ENCODE peak calls at places on chromosomes 16 and 17, in five cellular contexts. U is HepG2, T is H1, B is GM12878, J is K562. O is an unnamed sample.

GRCh38 chr17:76026714-76027158 is 370 bp downstream of the EVPL start:
- DNase-seq in T (no peak), B (no peak), J (no peak), U (no peak), O (no peak)

GRCh38 chr17:41484920-41485904 is 4.3 kb upstream of the KRT35 start:
- DNase-seq in T (no peak), J (no peak), U (no peak), B (no peak), O (no peak)

GRCh38 chr16:30429418-30429677 is 482 bp downstream of the DCTPP1 start:
- DNase-seq in J (no peak), B (no peak), T (no peak), U (no peak), O (no peak)

GRCh38 chr16:56999409-57000270 is 10.3 kb downstream of the NLRC5 start:
- DNase-seq in T (no peak), B (no peak), U (no peak), J (no peak), O (no peak)

GRCh38 chr16:24848065-24848464 is 2.3 kb downstream of the SLC5A11 start:
- DNase-seq in T (no peak), J (no peak), U (no peak), B (no peak), O (peak)

GRCh38 chr17:33039874-33040273 is 48.2 kb downstream of the SPACA3 start:
- DNase-seq in J (no peak), T (no peak), U (no peak), B (no peak), O (no peak)

GRCh38 chr16:22092143-22092933 is at the start of gene VWA3A:
- DNase-seq in T (peak), U (no peak), J (no peak), B (no peak), O (no peak)

GRCh38 chr16:15771694-15772093 is 85.1 kb downstream of the MYH11 start:
- DNase-seq in B (no peak), J (no peak), T (no peak), U (no peak), O (no peak)

GRCh38 chr16:50862818-50863672 is 121.2 kb downstream of the CYLD start:
- DNase-seq in U (no peak), T (peak), B (no peak), J (no peak), O (no peak)

GRCh38 chr16:7602424-7602935 is 269.8 kb downstream of the RBFOX1 start:
- DNase-seq in U (no peak), J (no peak), B (no peak), T (no peak), O (no peak)

GRCh38 chr17:77928519-77929179 is 29.9 kb upstream of the TNRC6C start:
- DNase-seq in T (no peak), B (no peak), J (no peak), U (no peak), O (no peak)

GRCh38 chr16:58807276-58807675 is 73.2 kb upstream of the GOT2 start:
- DNase-seq in T (no peak), U (no peak), B (no peak), J (no peak), O (no peak)

GRCh38 chr16:2039286-2040030 is 8.2 kb downstream of the NTHL1 start:
- DNase-seq in T (no peak), U (peak), J (peak), B (no peak), O (no peak)

GRCh38 chr17:82277851-82278250 is 4.4 kb upstream of the CSNK1D start:
- DNase-seq in U (no peak), J (no peak), B (no peak), T (no peak), O (no peak)

GRCh38 chr17:42835732-42836131 is 2.5 kb downstream of the PSME3 start:
- DNase-seq in J (no peak), B (no peak), U (no peak), T (no peak), O (no peak)

GRCh38 chr17:66549312-66549705 is 246.9 kb downstream of the PRKCA start:
- DNase-seq in T (no peak), B (no peak), J (no peak), U (no peak), O (no peak)

GRCh38 chr17:56141046-56141839 is 12.0 kb upstream of the ANKFN1 start:
- DNase-seq in J (no peak), U (no peak), T (no peak), B (no peak), O (no peak)

GRCh38 chr17:10744509-10745000 is 14.7 kb upstream of the TMEM220 start:
- DNase-seq in J (no peak), U (peak), B (no peak), T (no peak), O (no peak)

GRCh38 chr17:79997004-79997673 is 38.5 kb downstream of the TBC1D16 start:
- DNase-seq in J (no peak), U (no peak), B (peak), T (no peak), O (no peak)

GRCh38 chr16:30728321-30728720 is 19.9 kb upstream of the PHKG2 start:
- DNase-seq in U (no peak), B (no peak), J (no peak), T (no peak), O (no peak)

GRCh38 chr16:68490358-68490757 is 42.0 kb upstream of the SMPD3 start:
- DNase-seq in T (no peak), B (no peak), J (no peak), U (no peak), O (no peak)

GRCh38 chr16:88599092-88599733 is 29.0 kb downstream of the ZC3H18 start:
- DNase-seq in U (no peak), B (no peak), T (no peak), J (no peak), O (no peak)

GRCh38 chr16:23557779-23558330 is 328 bp downstream of the UBFD1 start:
- DNase-seq in U (peak), B (no peak), T (no peak), J (peak), O (no peak)

GRCh38 chr17:40818733-40819527 is 3.5 kb downstream of the KRT10 start:
- DNase-seq in T (peak), B (no peak), U (peak), J (peak), O (peak)

GRCh38 chr16:75107505-75107904 is 9.1 kb downstream of the LDHD start:
- DNase-seq in U (no peak), J (no peak), B (no peak), T (no peak), O (no peak)

GRCh38 chr16:57304169-57305061 is 19.9 kb upstream of the PLLP start:
- DNase-seq in B (peak), J (no peak), T (no peak), U (peak), O (no peak)

GRCh38 chr16:88502371-88502770 is 49.3 kb downstream of the ZFPM1 start:
- DNase-seq in B (no peak), U (no peak), J (no peak), T (no peak), O (no peak)

GRCh38 chr17:64599187-64599676 is 62.9 kb downstream of the SMURF2 start:
- DNase-seq in U (no peak), T (no peak), B (no peak), J (peak), O (no peak)

GRCh38 chr17:19253112-19253511 is 15.9 kb downstream of the EPN2 start:
- DNase-seq in U (no peak), B (no peak), T (no peak), J (no peak), O (no peak)

GRCh38 chr16:13863075-13863765 is 56.7 kb upstream of the ERCC4 start:
- DNase-seq in J (no peak), T (no peak), B (no peak), U (peak), O (no peak)

GRCh38 chr16:57651344-57652333 is 16.5 kb upstream of the ADGRG3 start:
- DNase-seq in J (no peak), U (no peak), T (no peak), B (no peak), O (no peak)

GRCh38 chr17:67833946-67834631 is 8.8 kb downstream of the BPTF start:
- DNase-seq in B (no peak), J (peak), T (peak), U (no peak), O (no peak)

GRCh38 chr17:69405096-69405495 is 9.4 kb upstream of the MAP2K6 start:
- DNase-seq in B (no peak), T (no peak), U (no peak), J (no peak), O (no peak)

GRCh38 chr16:82082543-82083244 is 47.6 kb downstream of the HSD17B2 start:
- DNase-seq in J (no peak), T (no peak), U (peak), B (no peak), O (peak)

GRCh38 chr16:28013878-28014277 is 49.6 kb downstream of the GSG1L start:
- DNase-seq in J (no peak), T (no peak), U (no peak), B (no peak), O (no peak)

GRCh38 chr17:48726916-48727286 is 1.6 kb downstream of the HOXB13 start:
- DNase-seq in J (no peak), B (no peak), U (no peak), T (no peak), O (no peak)

GRCh38 chr17:35849469-35850348 is 19.0 kb downstream of the HEATR9 start:
- DNase-seq in J (peak), U (peak), T (peak), B (peak), O (peak)

GRCh38 chr17:42667088-42667951 is 8.2 kb downstream of the TUBG2 start:
- DNase-seq in T (no peak), U (peak), J (no peak), B (no peak), O (peak)

GRCh38 chr17:67528751-67529436 is 151.8 kb downstream of the PITPNC1 start:
- DNase-seq in U (peak), J (no peak), B (no peak), T (peak), O (peak)

GRCh38 chr17:296382-296781 is 56.2 kb downstream of the RPH3AL start:
- DNase-seq in U (no peak), T (no peak), J (no peak), B (no peak), O (no peak)

DNA sequence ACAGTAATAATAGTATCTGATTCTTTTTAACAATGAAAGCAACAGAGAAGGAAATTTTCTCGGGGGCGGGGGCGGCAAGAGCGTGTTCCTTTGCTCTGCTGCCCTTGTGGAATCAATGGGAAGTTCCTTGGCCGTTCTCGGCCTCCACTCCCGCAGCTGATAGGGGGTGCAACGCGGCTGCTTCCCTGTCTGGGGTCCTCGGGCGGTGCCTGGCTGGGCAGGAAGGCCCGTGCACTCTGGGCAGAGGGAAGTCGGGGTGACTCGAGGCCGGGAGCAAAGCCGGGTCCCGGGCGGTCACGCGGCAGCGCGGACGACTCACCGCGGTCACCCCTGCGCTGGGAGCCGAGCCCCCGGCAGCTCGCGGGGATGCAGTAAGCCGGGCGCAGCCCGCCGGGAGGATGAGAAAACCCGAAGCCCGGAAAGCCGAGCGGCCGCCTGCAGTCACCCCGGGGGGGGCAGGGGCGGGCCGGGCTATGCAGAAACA is 2.5 kb downstream of the TUBB3 start:
- DNase-seq in J (no peak), B (no peak), U (no peak), T (no peak), O (no peak)
- TF ChIP-seq CTCF in J (no peak), B (no peak), U (no peak), T (peak), O (no peak)

GRCh38 chr16:49556252-49557069 is 182.9 kb downstream of the C16orf78 start:
- DNase-seq in B (no peak), U (peak), T (no peak), J (peak), O (peak)
- TF ChIP-seq ZNF274 in B (no peak), U (no peak), T (no peak), J (no peak), O (no peak)

DNA sequence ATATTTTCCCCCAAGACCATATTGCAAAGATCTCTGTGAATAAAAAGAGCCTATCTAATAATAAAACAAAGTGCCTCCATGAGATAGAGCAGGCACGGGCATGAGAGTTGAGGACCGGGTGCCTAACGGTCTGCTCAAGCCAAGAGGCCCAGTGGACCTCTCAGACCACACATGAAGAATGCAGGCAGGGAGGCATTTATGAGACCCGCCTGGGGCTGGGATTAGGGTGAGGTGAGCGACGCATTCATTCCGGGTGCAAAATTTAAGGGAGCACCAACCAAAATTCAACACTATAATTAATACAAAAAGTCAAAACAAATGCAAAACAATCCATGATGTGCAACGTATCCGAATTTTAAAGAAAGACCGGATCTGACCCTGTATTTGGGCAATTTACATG is 108.5 kb downstream of the MAF start:
- DNase-seq in B (no peak), U (no peak), T (no peak), J (no peak), O (no peak)
- TF ChIP-seq CTCF in B (no peak), U (no peak), T (no peak), J (no peak), O (no peak)

GRCh38 chr16:85490971-85491771 is 122.0 kb upstream of the GSE1 start:
- DNase-seq in B (no peak), T (peak), U (peak), J (peak), O (peak)
- TF ChIP-seq ZNF274 in B (no peak), T (no peak), U (peak), J (no peak), O (no peak)

GRCh38 chr16:54633943-54634362 is 296.7 kb upstream of the IRX5 start:
- DNase-seq in U (peak), B (no peak), J (peak), T (peak), O (peak)
- TF ChIP-seq CTCF in U (peak), B (no peak), J (peak), T (peak), O (peak)

DNA sequence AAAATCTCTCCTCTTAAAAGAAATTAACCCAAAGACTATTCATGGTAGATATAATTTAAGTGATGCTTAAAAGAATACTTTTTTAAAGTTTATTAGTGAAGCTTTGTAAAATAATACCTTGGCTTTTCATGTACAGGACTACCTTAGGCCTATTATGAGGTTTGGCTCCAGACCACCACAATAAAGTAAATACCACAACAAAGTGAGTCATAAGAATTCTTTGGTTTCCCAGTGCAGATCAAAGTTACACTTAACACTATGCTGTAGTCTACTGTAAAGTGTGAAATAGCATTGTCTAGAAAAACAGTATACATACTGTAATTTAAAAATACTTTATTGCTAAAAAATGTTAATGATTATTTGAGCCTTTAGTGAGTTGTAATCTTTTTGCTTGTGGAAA is 31.7 kb downstream of the CLTC start:
- DNase-seq in T (no peak), U (no peak), B (no peak), J (no peak), O (no peak)
- TF ChIP-seq ZNF274 in T (no peak), U (no peak), B (no peak), J (no peak), O (no peak)